ENCODE peak calls at places on chromosomes 3 and 15, in five cellular contexts. W is EH, C is NCI-H1092 treated with DMSO at 0.1 percent for 48 hours, J is pulmonary artery endothelial cell, T is dorsolateral prefrontal cortex. R is an unnamed sample.

GRCh38 chr3:98962951-98963350 is 61.5 kb upstream of the DCBLD2 start:
- DNase-seq in W (peak; percentile 41), C (no peak), J (no peak), T (no peak), R (no peak)

GRCh38 chr15:38941399-38941953 is 376.9 kb upstream of the RASGRP1 start:
- DNase-seq in W (peak; percentile 58), C (no peak), J (no peak), T (no peak), R (no peak)

GRCh38 chr15:74399511-74400312 is 32.3 kb upstream of the CYP11A1 start:
- DNase-seq in W (peak; percentile 85), C (no peak), J (no peak), T (no peak), R (no peak)

GRCh38 chr15:68816795-68817303 is 3.8 kb downstream of the ANP32A start:
- DNase-seq in W (peak; percentile 30), C (peak; percentile 34), J (no peak), T (no peak), R (peak; percentile 17)

GRCh38 chr3:173913397-173913796 is 515.9 kb downstream of the NLGN1 start:
- DNase-seq in W (peak; percentile 84), C (no peak), J (peak; percentile 10), T (no peak), R (no peak)

GRCh38 chr3:153285194-153285641 is 123.2 kb downstream of the RAP2B start:
- DNase-seq in W (peak; percentile 41), C (no peak), J (no peak), T (no peak), R (no peak)

GRCh38 chr3:32296251-32297204 is 58.0 kb downstream of the CMTM8 start:
- DNase-seq in W (peak; percentile 64), C (peak; percentile 62), J (no peak), T (peak; percentile 21), R (peak; percentile 45)

GRCh38 chr3:21142949-21143348 is 608.1 kb downstream of the ZNF385D start:
- DNase-seq in W (no peak), C (no peak), J (no peak), T (no peak), R (no peak)

GRCh38 chr3:136952292-136952691 is 5.5 kb upstream of the IL20RB start:
- DNase-seq in W (peak; percentile 51), C (no peak), J (no peak), T (no peak), R (no peak)

GRCh38 chr3:113773381-113773780 is 26.5 kb downstream of the ATP6V1A start:
- DNase-seq in W (peak; percentile 78), C (no peak), J (no peak), T (no peak), R (no peak)

GRCh38 chr15:67127925-67128324 is 62.5 kb downstream of the SMAD3 start:
- DNase-seq in W (peak; percentile 99), C (no peak), J (no peak), T (no peak), R (no peak)

GRCh38 chr3:17401912-17402311 is 340.5 kb downstream of the TBC1D5 start:
- DNase-seq in W (no peak), C (no peak), J (no peak), T (no peak), R (no peak)

GRCh38 chr3:49781415-49782199 is 4.7 kb downstream of the IP6K1 start:
- DNase-seq in W (no peak), C (no peak), J (no peak), T (no peak), R (no peak)